ENCODE peak calls at places on chromosomes 2 and 18, in six cellular contexts. V is SK-N-SH, G is HepG2, J is HCT116, S is H1, Q is GM12878. H is an unnamed sample.

GRCh38 chr18:58998421-58999203 is 133.9 kb downstream of the ZNF532 start:
- DNase-seq in V (no peak), G (no peak), J (no peak), S (no peak), Q (no peak), H (no peak)

GRCh38 chr18:7021994-7022840 is 95.4 kb downstream of the LAMA1 start:
- DNase-seq in V (peak), G (peak), J (peak), S (no peak), Q (no peak), H (peak)

GRCh38 chr2:144500567-144500966 is 19.4 kb downstream of the ZEB2 start:
- DNase-seq in V (no peak), G (no peak), J (no peak), S (no peak), Q (no peak), H (no peak)

GRCh38 chr2:69255760-69256159 is 131.3 kb downstream of the GFPT1 start:
- DNase-seq in V (no peak), G (no peak), J (no peak), S (no peak), Q (no peak), H (no peak)

GRCh38 chr2:175097297-175097696 is 70.7 kb downstream of the ATF2 start:
- DNase-seq in V (no peak), G (no peak), J (no peak), S (no peak), Q (no peak), H (no peak)

GRCh38 chr2:181573140-181573736 is 83.7 kb downstream of the CERKL start:
- DNase-seq in V (peak), G (peak), J (peak), S (no peak), Q (no peak), H (peak)

GRCh38 chr2:105712981-105713596 is 31.6 kb upstream of the NCK2 start:
- DNase-seq in V (no peak), G (no peak), J (no peak), S (no peak), Q (no peak), H (peak)

GRCh38 chr2:75481041-75481836 is 79.5 kb downstream of the EVA1A start:
- DNase-seq in V (peak), G (peak), J (peak), S (no peak), Q (no peak), H (no peak)

GRCh38 chr2:127226520-127227263 is 6.6 kb upstream of the CYP27C1 start:
- DNase-seq in V (no peak), G (peak), J (peak), S (no peak), Q (peak), H (peak)

GRCh38 chr18:2536493-2536892 is 34.8 kb downstream of the METTL4 start:
- DNase-seq in V (no peak), G (no peak), J (no peak), S (no peak), Q (no peak), H (no peak)

GRCh38 chr18:3649559-3650426 is 199.8 kb downstream of the TGIF1 start:
- DNase-seq in V (no peak), G (peak), J (no peak), S (no peak), Q (no peak), H (no peak)

GRCh38 chr18:44507729-44508325 is 172.9 kb upstream of the SETBP1 start:
- DNase-seq in V (no peak), G (no peak), J (no peak), S (no peak), Q (peak), H (no peak)

GRCh38 chr2:41151746-41152145 is 699.9 kb upstream of the SLC8A1 start:
- DNase-seq in V (no peak), G (no peak), J (no peak), S (no peak), Q (no peak), H (no peak)
- TF ChIP-seq JUND in V (no peak), G (no peak), J (no peak), S (no peak), Q (no peak), H (no peak)

GRCh38 chr2:212897296-212897695 is 254.1 kb downstream of the IKZF2 start:
- DNase-seq in V (no peak), G (no peak), J (no peak), S (no peak), Q (no peak), H (no peak)
- TF ChIP-seq JUND in V (no peak), G (no peak), J (no peak), S (no peak), Q (no peak), H (no peak)

DNA sequence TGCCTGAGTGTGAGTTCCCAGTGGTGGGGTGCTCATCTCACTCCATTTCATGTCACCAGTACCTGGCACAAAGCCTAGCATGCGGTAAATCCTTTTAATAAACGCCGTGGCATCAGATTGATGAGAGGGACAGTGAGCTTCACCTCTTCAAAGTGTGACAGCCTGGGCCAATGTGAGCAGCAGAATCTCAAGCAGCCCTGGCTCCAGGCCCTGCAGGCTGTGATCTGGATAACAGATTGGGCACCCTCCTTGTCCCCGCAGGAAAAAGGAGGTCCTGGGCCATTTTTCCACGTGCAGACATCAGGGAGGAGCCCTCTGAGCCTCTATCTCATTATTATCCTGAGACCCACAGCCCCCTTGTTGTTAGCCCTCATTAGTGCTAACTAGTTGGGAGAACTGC is 34.8 kb downstream of the TET3 start:
- DNase-seq in V (no peak), G (no peak), J (no peak), S (no peak), Q (no peak), H (no peak)
- TF ChIP-seq JUND in V (no peak), G (no peak), J (no peak), S (no peak), Q (no peak), H (no peak)

DNA sequence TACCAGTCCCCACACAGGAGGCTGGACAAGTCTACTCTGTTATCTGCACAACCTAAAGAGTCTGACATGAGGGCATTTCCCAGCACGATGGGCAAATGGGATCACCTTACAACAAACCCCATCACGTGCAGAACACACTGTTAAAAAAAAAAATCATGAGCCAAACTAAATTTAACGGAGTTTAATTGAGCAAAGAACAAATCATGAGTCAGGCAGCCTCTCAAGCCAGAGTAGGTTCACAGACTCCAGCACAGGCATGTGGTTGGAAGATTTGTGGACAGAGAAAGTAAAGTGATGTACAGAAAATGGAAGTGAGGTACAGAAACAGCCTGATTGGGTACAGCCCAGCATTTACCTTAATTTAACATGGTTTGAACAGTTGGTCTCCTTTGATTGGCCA is 59.9 kb downstream of the KYNU start:
- DNase-seq in V (no peak), G (no peak), J (no peak), S (no peak), Q (no peak), H (no peak)
- TF ChIP-seq JUND in V (no peak), G (no peak), J (no peak), S (no peak), Q (no peak), H (no peak)

H was measured in T47D.